ENCODE peak calls at places on chromosomes 6 and 20, in four cellular contexts. T is RPMI7951, U is Right ventricle myocardium superior, V is GM10248. G is an unnamed sample.

GRCh38 chr20:22611636-22612035 is 27.3 kb upstream of the FOXA2 start:
- DNase-seq in U (no peak), V (no peak), T (no peak), G (no peak)

GRCh38 chr20:25320035-25320800 is 70.4 kb downstream of the ABHD12 start:
- DNase-seq in T (no peak), V (no peak), U (no peak), G (no peak)

GRCh38 chr6:14517536-14518105 is 400.0 kb downstream of the CD83 start:
- DNase-seq in U (no peak), V (no peak), T (no peak), G (no peak)

GRCh38 chr20:52746190-52746589 is 226.0 kb upstream of the TSHZ2 start:
- DNase-seq in V (no peak), U (no peak), T (no peak), G (no peak)

GRCh38 chr6:132491303-132491702 is 21.6 kb downstream of the STX7 start:
- DNase-seq in U (no peak), T (peak), V (no peak), G (peak)

GRCh38 chr6:92888316-92888715 is 531.0 kb downstream of the EPHA7 start:
- DNase-seq in U (no peak), T (no peak), V (no peak), G (no peak)

GRCh38 chr6:155317186-155317585 is 2.9 kb upstream of the TFB1M start:
- DNase-seq in V (no peak), U (no peak), T (no peak), G (no peak)

GRCh38 chr6:152954443-152954842 is 28.4 kb downstream of the FBXO5 start:
- DNase-seq in U (no peak), V (peak), T (no peak), G (no peak)

GRCh38 chr20:38392356-38392755 is 42.8 kb downstream of the SNHG17 start:
- DNase-seq in V (no peak), T (no peak), U (no peak), G (no peak)

GRCh38 chr6:138465007-138465645 is 34.2 kb downstream of the NHSL1 start:
- DNase-seq in U (no peak), V (no peak), T (peak), G (no peak)

GRCh38 chr6:132614554-132614953 is 9.5 kb downstream of the TAAR2 start:
- DNase-seq in U (no peak), T (peak), V (no peak), G (no peak)

GRCh38 chr6:36335465-36336209 is 1.1 kb downstream of the BNIP5 start:
- DNase-seq in V (no peak), U (no peak), T (no peak), G (no peak)

GRCh38 chr6:148441454-148441911 is 98.8 kb downstream of the SASH1 start:
- DNase-seq in U (no peak), T (peak), V (no peak), G (no peak)

GRCh38 chr20:35830264-35830663 is 58.4 kb downstream of the PHF20 start:
- DNase-seq in T (no peak), V (no peak), U (no peak), G (no peak)

GRCh38 chr6:154292855-154293519 is 63.6 kb downstream of the IPCEF1 start:
- DNase-seq in T (peak), U (no peak), V (no peak), G (no peak)

GRCh38 chr6:127869183-127869582 is 31.7 kb downstream of the THEMIS start:
- DNase-seq in V (no peak), T (no peak), U (no peak), G (no peak)

GRCh38 chr6:127917766-127918165 is 16.9 kb upstream of the THEMIS start:
- DNase-seq in V (no peak), T (no peak), U (no peak), G (no peak)

GRCh38 chr6:3885262-3886036 is 36.3 kb downstream of the FAM50B start:
- DNase-seq in V (no peak), T (peak), U (no peak), G (no peak)

GRCh38 chr20:15220009-15220656 is 882.7 kb upstream of the FLRT3 start:
- DNase-seq in V (no peak), U (no peak), T (peak), G (no peak)

GRCh38 chr20:63023836-63024571 is 17.2 kb upstream of the BHLHE23 start:
- DNase-seq in U (peak), T (no peak), V (no peak), G (no peak)

GRCh38 chr6:73969982-73970960 is 274.3 kb downstream of the CD109 start:
- DNase-seq in T (peak), U (no peak), V (peak), G (no peak)

GRCh38 chr6:139538366-139538765 is 163.9 kb upstream of the CITED2 start:
- DNase-seq in V (no peak), T (no peak), U (no peak), G (no peak)

GRCh38 chr6:80961166-80961565 is 791.3 kb downstream of the TENT5A start:
- DNase-seq in U (no peak), T (no peak), V (no peak), G (no peak)

GRCh38 chr20:53957421-53958172 is 112.8 kb downstream of the BCAS1 start:
- DNase-seq in V (no peak), U (no peak), T (peak), G (no peak)

GRCh38 chr20:24610341-24611115 is 141.1 kb downstream of the SYNDIG1 start:
- DNase-seq in T (peak), V (no peak), U (no peak), G (no peak)

G was measured in left cardiac atrium.